ENCODE peak calls at places on chromosomes 13 and 19, in four cellular contexts. R is psoas muscle, L is body of pancreas, E is stomach. Q is an unnamed sample. For H3K4me1, H3K36me3 and H3K27me3, the result is how much of the 10 kb centered on the place peaks cover.

GRCh38 chr13:38693641-38694040 is 6.8 kb downstream of the FREM2 start:
- DNase-seq in R (no peak), L (peak), E (peak), Q (no peak)

GRCh38 chr13:111398715-111399299 is 78.4 kb downstream of the TEX29 start:
- DNase-seq in R (no peak), L (no peak), E (peak), Q (no peak)

GRCh38 chr13:24716446-24716845 is 36.2 kb downstream of the ATP12A start:
- DNase-seq in R (peak), L (no peak), E (no peak), Q (no peak)

GRCh38 chr19:19324059-19324755 is 3.6 kb downstream of the MAU2 start:
- DNase-seq in R (no peak), L (no peak), E (no peak), Q (no peak)

GRCh38 chr13:76808927-76809326 is 77.3 kb downstream of the KCTD12 start:
- DNase-seq in R (no peak), L (no peak), E (no peak), Q (no peak)

GRCh38 chr13:108859202-108860012 is 230.0 kb downstream of the MYO16 start:
- DNase-seq in R (no peak), L (no peak), E (no peak), Q (no peak)

GRCh38 chr13:90003566-90003965 is 1343.9 kb upstream of the MIR17HG start:
- DNase-seq in R (no peak), L (no peak), E (no peak), Q (no peak)

GRCh38 chr19:4371209-4371897 is 28.0 kb downstream of the MPND start:
- DNase-seq in R (peak), L (peak), E (no peak), Q (no peak)

GRCh38 chr19:19485998-19486290 is 29.4 kb downstream of the TSSK6 start:
- DNase-seq in R (peak), L (no peak), E (no peak), Q (no peak)

GRCh38 chr13:40665061-40665753 is 1.2 kb downstream of the FOXO1 start:
- DNase-seq in R (peak), L (peak), E (peak), Q (peak)

GRCh38 chr19:37014456-37014855 is 63.8 kb upstream of the ZNF420 start:
- DNase-seq in R (no peak), L (no peak), E (no peak), Q (no peak)

GRCh38 chr19:54893406-54893805 is 12.5 kb upstream of the NCR1 start:
- DNase-seq in R (no peak), L (no peak), E (no peak), Q (no peak)

GRCh38 chr13:48412100-48412556 is 785 bp downstream of the LPAR6 start:
- DNase-seq in R (no peak), L (no peak), E (no peak), Q (no peak)

GRCh38 chr13:40388617-40389016 is 277.8 kb downstream of the FOXO1 start:
- DNase-seq in R (no peak), L (peak), E (peak), Q (peak)

GRCh38 chr13:105971312-105971711 is 564.1 kb downstream of the EFNB2 start:
- DNase-seq in R (no peak), L (no peak), E (no peak), Q (no peak)

GRCh38 chr13:77511552-77511951 is 24.0 kb upstream of the SCEL start:
- DNase-seq in R (no peak), L (no peak), E (no peak), Q (no peak)

GRCh38 chr13:103187621-103188020 is 121.4 kb upstream of the SLC10A2 start:
- DNase-seq in R (no peak), L (peak), E (no peak), Q (no peak)

GRCh38 chr13:32881074-32881791 is 135.0 kb upstream of the KL start:
- DNase-seq in R (no peak), L (no peak), E (no peak), Q (no peak)

GRCh38 chr13:75637101-75637774 is 1.1 kb downstream of the LMO7 start:
- DNase-seq in R (no peak), L (no peak), E (no peak), Q (no peak)

GRCh38 chr19:27935669-27936068 is 1277.3 kb downstream of the UQCRFS1 start:
- DNase-seq in R (no peak), L (no peak), E (no peak), Q (no peak)

GRCh38 chr13:40876020-40876738 is 86.8 kb downstream of the SLC25A15 start:
- DNase-seq in R (no peak), L (no peak), E (no peak), Q (no peak)

GRCh38 chr19:6097911-6098310 is 12.4 kb downstream of the RFX2 start:
- DNase-seq in R (no peak), L (no peak), E (no peak), Q (no peak)
- H3K4me1 ChIP-seq in R (under half), L (under half), E (under half), Q (under half)

GRCh38 chr13:29527511-29527910 is 68.0 kb downstream of the SLC7A1 start:
- DNase-seq in R (no peak), L (no peak), E (no peak), Q (no peak)
- H3K36me3 ChIP-seq in R (under half), L (under half), E (half or more), Q (half or more)

GRCh38 chr13:20137875-20138274 is 23.0 kb downstream of the GJA3 start:
- DNase-seq in R (no peak), L (no peak), E (no peak), Q (no peak)
- H3K27me3 ChIP-seq in R (half or more), L (under half), E (half or more), Q (under half)

GRCh38 chr19:17795495-17795856 is 538 bp downstream of the B3GNT3 start:
- DNase-seq in R (no peak), L (no peak), E (no peak), Q (no peak)
- H3K4me1 ChIP-seq in R (under half), L (half or more), E (under half), Q (under half)

DNA sequence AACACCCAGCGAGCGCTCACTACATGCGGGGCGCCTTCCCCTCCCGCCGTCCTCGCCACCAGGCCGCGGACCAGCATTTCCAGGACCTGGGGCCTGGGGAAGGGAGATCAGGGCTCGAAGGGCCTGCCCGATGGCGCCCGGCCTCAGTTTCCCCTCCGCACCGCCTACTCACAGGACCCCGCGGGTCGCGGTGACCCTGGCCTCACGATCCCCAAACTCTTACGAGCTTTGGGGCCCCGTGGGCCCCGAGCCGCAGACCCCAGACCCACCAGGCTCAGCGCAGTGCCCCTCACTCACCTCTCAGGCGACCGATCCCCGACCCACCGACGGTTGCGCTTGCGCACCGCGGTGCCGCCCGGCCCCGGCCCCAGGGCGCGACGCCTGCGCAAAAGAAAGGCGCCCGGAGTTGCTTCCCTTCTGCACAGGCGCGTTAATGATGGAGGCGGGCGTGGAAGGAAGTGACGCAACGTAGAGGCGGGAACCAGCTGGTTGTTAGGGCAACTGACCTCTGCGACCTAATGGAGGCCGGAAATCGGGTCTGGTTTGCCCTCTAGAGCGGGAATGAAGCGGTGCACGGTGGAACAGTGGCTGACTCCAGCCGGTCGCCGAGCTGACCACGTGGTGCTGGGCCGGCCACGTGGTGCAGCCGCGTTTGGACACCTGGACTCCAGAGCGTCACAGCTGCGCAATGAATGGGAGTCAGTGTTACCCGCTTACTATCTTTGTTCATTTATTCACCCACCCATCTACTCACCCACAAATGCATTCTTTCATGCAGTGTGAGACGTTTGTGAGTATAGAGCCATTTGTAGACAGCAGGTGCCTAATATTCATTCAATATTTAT is at the start of gene SGTA:
- DNase-seq in R (peak), L (peak), E (peak), Q (peak)
- H3K36me3 ChIP-seq in R (under half), L (under half), E (under half), Q (under half)

Q was measured in naive thymus-derived CD4-positive, alpha-beta T cell.